ENCODE peak calls at places on chromosomes 12 and 14, in nine cellular contexts. Q is uterus, D is AG04449, K is RWPE1, L is left lung, C is HFF-Myc, W is endothelial cell, T is foreskin fibroblast, V is tibial nerve. H is an unnamed sample.

GRCh38 chr14:100121643-100122480 is 37.6 kb downstream of the DEGS2 start:
- DNase-seq in K (no peak), W (no peak), V (no peak), C (no peak), T (no peak), L (no peak), D (no peak), Q (no peak), H (no peak)

GRCh38 chr14:69543341-69544249 is 31.1 kb downstream of the CCDC177 start:
- DNase-seq in V (no peak), L (peak), Q (peak), K (peak), D (no peak), C (peak), T (peak), W (peak), H (peak)

GRCh38 chr12:109920266-109920780 is 20.2 kb downstream of the TCHP start:
- DNase-seq in D (no peak), K (no peak), C (no peak), W (no peak), L (no peak), Q (no peak), T (peak), V (no peak), H (no peak)

GRCh38 chr12:109743076-109743910 is 29.7 kb downstream of the FAM222A start:
- DNase-seq in Q (no peak), L (peak), C (no peak), V (peak), K (no peak), W (no peak), T (no peak), D (no peak), H (peak)

GRCh38 chr12:51345681-51346080 is 798 bp downstream of the CELA1 start:
- DNase-seq in D (no peak), T (peak), L (no peak), Q (no peak), W (no peak), K (no peak), V (no peak), C (no peak), H (no peak)

GRCh38 chr14:67819563-67820411 is at the start of gene RAD51B:
- DNase-seq in D (no peak), V (peak), L (peak), Q (peak), C (peak), K (peak), T (peak), W (peak), H (peak)

GRCh38 chr12:100123316-100124095 is 19.2 kb downstream of the BLTP3B start:
- DNase-seq in K (no peak), Q (no peak), L (no peak), W (no peak), V (no peak), T (no peak), D (no peak), C (no peak), H (no peak)

GRCh38 chr14:91554535-91555332 is 44.6 kb upstream of the PPP4R3A start:
- DNase-seq in T (no peak), C (no peak), K (no peak), W (no peak), D (no peak), Q (no peak), V (no peak), L (no peak), H (peak)

GRCh38 chr12:120939523-120939922 is 35.4 kb upstream of the SPPL3 start:
- DNase-seq in L (peak), K (no peak), C (no peak), T (no peak), Q (no peak), V (no peak), W (no peak), D (no peak), H (no peak)

GRCh38 chr14:100731846-100732765 is 5.4 kb downstream of the DLK1 start:
- DNase-seq in W (no peak), K (no peak), T (no peak), V (no peak), Q (no peak), C (no peak), D (no peak), L (peak), H (no peak)

GRCh38 chr12:45730842-45731336 is 1.4 kb downstream of the ARID2 start:
- DNase-seq in K (peak), L (no peak), C (no peak), W (peak), T (peak), Q (no peak), V (no peak), D (no peak), H (no peak)

GRCh38 chr14:76329150-76329881 is 46.6 kb upstream of the ESRRB start:
- DNase-seq in K (no peak), C (no peak), D (no peak), L (no peak), W (no peak), Q (no peak), T (no peak), V (no peak), H (no peak)

GRCh38 chr12:27970391-27970980 is 2.0 kb downstream of the PTHLH start:
- DNase-seq in L (no peak), C (no peak), V (no peak), W (peak), Q (peak), T (peak), K (no peak), D (no peak), H (peak)

GRCh38 chr12:27967551-27968054 is 4.9 kb downstream of the PTHLH start:
- DNase-seq in T (peak), K (no peak), C (no peak), L (no peak), Q (no peak), V (no peak), W (no peak), D (no peak), H (no peak)

GRCh38 chr12:27970981-27971489 is 1.5 kb downstream of the PTHLH start:
- DNase-seq in W (no peak), L (no peak), K (peak), D (no peak), C (no peak), Q (no peak), T (peak), V (no peak), H (peak)

GRCh38 chr12:27969901-27970390 is 2.6 kb downstream of the PTHLH start:
- DNase-seq in L (peak), K (peak), T (peak), W (peak), V (peak), C (no peak), Q (peak), D (no peak), H (peak)

DNA sequence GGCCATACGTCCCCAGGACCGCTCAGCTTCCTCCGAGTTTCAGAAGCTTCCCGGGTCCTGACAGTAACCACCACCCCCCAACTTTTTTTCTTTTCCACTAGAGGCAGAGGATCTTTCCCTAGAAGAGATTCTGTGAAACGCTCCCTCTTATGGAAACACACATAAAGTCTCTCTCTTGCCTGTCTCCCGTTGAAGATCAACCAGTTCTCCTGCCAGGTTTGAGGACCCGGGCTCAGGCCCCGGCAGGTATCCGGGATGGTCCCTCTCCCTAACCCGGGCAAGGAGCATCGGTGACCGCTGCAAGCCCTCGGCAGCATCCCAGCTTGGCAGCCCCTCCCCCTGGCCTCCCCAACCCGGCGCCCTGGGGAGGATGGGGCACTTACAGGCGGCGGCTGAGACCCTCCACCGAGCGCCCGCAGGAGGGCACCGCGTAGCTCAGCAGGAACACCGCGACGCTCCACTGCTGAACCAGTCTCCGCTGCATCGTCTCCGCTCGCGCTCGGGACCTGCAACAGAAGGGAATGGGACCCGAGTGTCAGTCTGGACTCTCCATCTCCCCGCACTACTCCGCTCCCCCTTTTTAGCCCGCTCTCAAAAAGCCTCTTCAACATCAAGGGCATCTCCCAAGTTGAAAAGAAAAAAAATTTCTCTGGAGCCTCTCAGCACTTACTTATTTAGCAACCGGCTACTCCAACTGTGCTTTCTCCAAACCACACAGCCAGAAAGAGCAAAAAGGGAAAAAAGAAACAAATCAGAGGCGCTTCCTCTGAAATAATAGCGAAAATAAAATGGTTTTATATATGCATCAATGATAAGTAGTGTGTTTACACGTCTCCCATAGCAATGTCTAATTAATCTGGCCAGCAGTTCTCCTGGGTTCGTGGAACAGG is 3.3 kb downstream of the PTHLH start:
- DNase-seq in C (no peak), W (peak), K (no peak), V (no peak), T (peak), L (peak), Q (peak), D (no peak), H (peak)
- TF ChIP-seq CTCF in C (no peak), W (no peak), K (no peak), V (no peak), T (peak), L (no peak), Q (no peak), D (peak), H (no peak)

GRCh38 chr12:116406529-116406928 is 129.0 kb upstream of the MED13L start:
- DNase-seq in D (peak), K (peak), L (peak), W (no peak), C (peak), V (peak), Q (peak), T (peak), H (peak)
- TF ChIP-seq CTCF in D (no peak), K (no peak), L (no peak), W (no peak), C (peak), V (peak), Q (no peak), T (no peak), H (no peak)

GRCh38 chr14:41662780-41663477 is 56.3 kb downstream of the LRFN5 start:
- DNase-seq in W (no peak), C (no peak), D (no peak), L (no peak), Q (no peak), K (no peak), T (no peak), V (no peak), H (no peak)
- TF ChIP-seq CTCF in W (no peak), C (no peak), D (no peak), L (no peak), Q (no peak), K (no peak), T (no peak), V (no peak), H (no peak)

GRCh38 chr12:6899837-6900519 is 4.6 kb upstream of the LRRC23 start:
- DNase-seq in K (no peak), C (no peak), L (peak), D (no peak), W (no peak), Q (no peak), T (peak), V (peak), H (no peak)

GRCh38 chr12:6903712-6904111 is 910 bp upstream of the LRRC23 start:
- DNase-seq in D (no peak), V (no peak), W (no peak), C (no peak), Q (no peak), T (no peak), K (no peak), L (no peak), H (no peak)

GRCh38 chr12:6904280-6905276 is at the start of gene LRRC23:
- DNase-seq in V (peak), D (peak), L (peak), Q (peak), T (peak), W (peak), C (peak), K (peak), H (peak)

GRCh38 chr12:6905414-6906040 is 905 bp downstream of the LRRC23 start:
- DNase-seq in T (no peak), D (no peak), C (no peak), W (no peak), Q (no peak), V (no peak), L (peak), K (no peak), H (no peak)

GRCh38 chr12:6902448-6902847 is 2.2 kb upstream of the LRRC23 start:
- DNase-seq in C (no peak), T (no peak), V (no peak), L (no peak), W (no peak), K (no peak), D (no peak), Q (no peak), H (no peak)
- TF ChIP-seq CTCF in C (no peak), T (no peak), V (no peak), L (no peak), W (no peak), K (no peak), D (no peak), Q (no peak), H (no peak)

DNA sequence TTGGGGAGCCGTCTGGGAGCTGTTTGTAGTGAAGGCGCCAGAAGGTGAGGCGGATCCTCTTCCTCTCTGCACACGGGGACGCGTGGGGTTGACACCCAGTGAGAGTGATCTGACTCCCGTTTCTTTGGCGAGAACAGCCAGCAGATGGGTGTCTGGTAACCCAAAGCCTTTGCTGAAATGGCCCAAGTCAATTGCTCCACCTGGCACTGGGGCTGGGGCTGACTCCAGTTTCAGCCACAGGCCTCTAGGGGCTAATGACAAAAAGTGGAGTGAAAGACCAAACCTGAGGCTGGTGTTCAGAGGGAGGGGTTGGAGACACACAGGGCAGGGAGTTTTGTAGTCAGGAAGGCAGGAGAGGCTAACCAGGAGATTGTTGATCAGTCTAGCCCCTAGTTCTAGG is 87.0 kb downstream of the FRMD6 start:
- DNase-seq in T (no peak), L (no peak), Q (no peak), D (no peak), W (peak), V (no peak), K (no peak), C (no peak), H (no peak)
- TF ChIP-seq CTCF in T (no peak), L (no peak), Q (no peak), D (no peak), W (no peak), V (no peak), K (no peak), C (peak), H (no peak)

GRCh38 chr12:3456809-3457208 is 34.2 kb upstream of the PRMT8 start:
- DNase-seq in W (peak), Q (no peak), K (no peak), D (no peak), T (no peak), L (no peak), V (no peak), C (no peak), H (peak)
- TF ChIP-seq CTCF in W (no peak), Q (no peak), K (no peak), D (no peak), T (no peak), L (no peak), V (no peak), C (no peak), H (no peak)

GRCh38 chr12:131378861-131379665 is 331.8 kb upstream of the SFSWAP start:
- DNase-seq in V (no peak), W (no peak), C (no peak), T (no peak), L (no peak), D (no peak), K (no peak), Q (no peak), H (no peak)

GRCh38 chr12:131379758-131380157 is 331.1 kb upstream of the SFSWAP start:
- DNase-seq in K (no peak), T (no peak), W (no peak), V (no peak), D (no peak), Q (no peak), C (no peak), L (no peak), H (no peak)

GRCh38 chr12:131380220-131380957 is 330.5 kb upstream of the SFSWAP start:
- DNase-seq in K (no peak), L (no peak), W (no peak), V (no peak), C (no peak), Q (no peak), T (no peak), D (no peak), H (no peak)

GRCh38 chr12:131375972-131376345 is 334.9 kb upstream of the SFSWAP start:
- DNase-seq in T (no peak), D (no peak), L (no peak), V (no peak), C (no peak), W (no peak), K (no peak), Q (no peak), H (no peak)

DNA sequence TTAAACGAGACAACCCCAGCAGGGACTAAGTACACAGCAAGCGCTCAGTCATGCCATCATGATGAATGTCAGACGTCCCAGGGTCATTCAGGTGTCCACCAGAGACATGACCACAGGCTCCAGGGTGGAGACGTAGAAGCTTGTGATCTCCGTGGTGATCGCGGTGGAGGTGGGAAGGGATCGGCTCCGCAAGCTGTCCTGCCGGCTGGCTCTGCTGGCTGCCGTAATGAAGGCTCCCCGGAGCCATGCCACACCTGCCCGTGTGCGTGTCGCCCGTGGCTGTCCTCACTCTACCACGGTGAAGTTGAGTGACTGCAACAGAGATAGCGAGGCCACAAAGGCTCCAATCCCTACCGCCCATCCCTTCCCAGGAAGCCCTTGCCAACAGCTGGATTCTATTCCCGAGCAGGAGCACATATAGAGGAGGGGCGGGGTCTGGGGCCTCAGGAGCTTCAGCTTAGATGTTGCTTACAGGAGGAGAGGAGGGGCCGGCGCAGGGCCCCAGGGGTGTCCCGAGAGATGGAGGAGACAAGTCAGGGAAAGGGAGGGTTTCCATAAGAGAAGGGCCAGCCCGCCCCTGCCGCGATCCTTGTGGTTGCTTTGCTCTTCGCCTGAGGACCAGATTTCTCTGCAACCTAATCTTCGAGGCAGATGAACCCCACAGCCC is 332.6 kb upstream of the SFSWAP start:
- DNase-seq in W (no peak), D (no peak), V (no peak), T (no peak), K (no peak), C (no peak), L (no peak), Q (no peak), H (no peak)
- TF ChIP-seq CTCF in W (no peak), D (no peak), V (no peak), T (no peak), K (no peak), C (no peak), L (no peak), Q (no peak), H (no peak)

DNA sequence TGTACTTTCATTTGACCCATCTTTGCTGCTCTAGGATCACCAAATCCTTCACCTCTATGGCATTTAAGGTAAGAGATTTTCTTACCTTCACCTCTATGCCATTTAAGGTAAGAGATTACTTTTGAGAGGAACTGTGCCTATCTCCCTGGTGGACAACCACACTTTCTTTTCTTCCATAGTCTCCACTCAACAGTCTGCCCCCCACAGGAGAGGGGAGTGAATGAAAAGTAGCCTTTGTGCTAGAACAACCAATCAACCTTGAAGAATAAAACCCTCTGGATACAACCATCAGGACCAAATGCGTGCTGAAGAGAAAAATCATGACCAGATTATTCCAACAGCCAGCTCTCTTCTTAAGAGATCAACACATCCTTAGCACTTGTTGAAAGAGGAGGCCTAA is 258.6 kb upstream of the TMPO start:
- DNase-seq in L (no peak), W (no peak), D (no peak), V (no peak), C (no peak), K (no peak), Q (no peak), T (no peak), H (no peak)
- TF ChIP-seq CTCF in L (no peak), W (no peak), D (no peak), V (no peak), C (no peak), K (no peak), Q (no peak), T (no peak), H (no peak)

DNA sequence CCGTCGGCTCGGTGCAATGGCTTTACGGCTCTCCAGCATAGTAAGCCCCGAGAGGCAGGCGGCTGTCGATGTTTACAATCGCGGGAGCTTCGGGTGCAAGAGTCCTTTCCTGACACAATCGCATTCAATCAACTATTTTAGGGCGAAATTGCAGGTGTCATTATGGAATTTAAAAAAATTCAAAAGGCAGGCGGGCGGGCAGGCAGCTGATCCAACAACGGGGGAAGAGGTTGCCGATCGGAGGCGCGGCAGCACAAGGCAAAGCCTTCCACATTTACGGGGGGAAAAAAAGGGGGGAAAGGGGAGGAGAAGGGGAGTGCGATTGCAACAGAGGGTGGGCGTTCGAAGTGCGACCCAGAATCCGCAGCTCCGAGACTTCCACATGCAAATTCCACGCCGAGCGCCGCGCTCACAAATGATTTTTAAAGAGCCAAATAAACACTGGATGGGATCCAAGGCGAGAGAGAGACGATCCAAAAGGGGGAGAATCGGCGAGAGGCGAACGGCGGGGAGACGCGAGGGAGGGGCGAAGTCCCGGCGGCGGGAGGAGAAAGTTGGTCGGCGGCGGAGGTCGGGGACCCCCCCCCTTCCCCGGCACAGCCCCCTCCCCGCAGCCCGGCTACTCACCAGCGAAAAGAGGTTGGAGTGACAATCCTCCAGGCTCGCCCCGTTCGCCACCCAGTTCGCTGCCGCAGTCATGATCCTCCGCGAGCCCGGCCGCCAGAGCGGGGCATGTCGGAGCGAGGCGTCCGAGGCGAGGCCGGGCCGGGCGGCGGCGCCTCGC is 868 bp downstream of the MED13L start:
- DNase-seq in L (peak), K (peak), D (no peak), V (peak), T (peak), C (no peak), W (peak), Q (peak), H (peak)
- TF ChIP-seq CTCF in L (no peak), K (no peak), D (peak), V (no peak), T (peak), C (no peak), W (no peak), Q (peak), H (no peak)